ENCODE peak calls at places on chromosome 3, in eight cellular contexts. U is kidney, N is Calu3, I is neural progenitor cell, P is cardiac muscle cell, S is astrocyte of the spinal cord, T is thyroid gland, R is mucosa of descending colon. J is an unnamed sample.

GRCh38 chr3:36907911-36908646 is 36.8 kb downstream of the TRANK1 start:
- DNase-seq in U (peak), N (peak), I (no peak), P (peak), S (peak), T (peak), R (peak), J (peak)

GRCh38 chr3:52707585-52707984 is 1.7 kb downstream of the SPCS1 start:
- DNase-seq in U (no peak), N (no peak), I (no peak), P (no peak), S (no peak), T (no peak), R (no peak), J (no peak)

GRCh38 chr3:52317601-52318000 is 1.5 kb downstream of the DNAH1 start:
- DNase-seq in U (peak), N (no peak), I (peak), P (peak), S (peak), T (peak), R (peak), J (peak)

GRCh38 chr3:9347086-9347485 is 15.8 kb upstream of the THUMPD3 start:
- DNase-seq in U (no peak), N (no peak), I (no peak), P (no peak), S (peak), T (no peak), R (no peak), J (no peak)

GRCh38 chr3:23202203-23202920 is 765 bp upstream of the UBE2E2 start:
- DNase-seq in U (no peak), N (no peak), I (no peak), P (peak), S (peak), T (no peak), R (no peak), J (peak)

GRCh38 chr3:67765575-67765974 is 111.2 kb upstream of the SUCLG2 start:
- DNase-seq in U (no peak), N (no peak), I (no peak), P (no peak), S (no peak), T (no peak), R (no peak), J (no peak)

GRCh38 chr3:129992781-129993180 is 18.3 kb downstream of the TRH start:
- DNase-seq in U (no peak), N (peak), I (peak), P (peak), S (no peak), T (no peak), R (no peak), J (no peak)

GRCh38 chr3:43773273-43774104 is 82.8 kb downstream of the ABHD5 start:
- DNase-seq in U (no peak), N (no peak), I (peak), P (no peak), S (no peak), T (peak), R (no peak), J (peak)

GRCh38 chr3:145272684-145273083 is 888.3 kb downstream of the PLOD2 start:
- DNase-seq in U (no peak), N (no peak), I (no peak), P (peak), S (no peak), T (no peak), R (no peak), J (no peak)

GRCh38 chr3:167732313-167733065 is 2.2 kb downstream of the PDCD10 start:
- DNase-seq in U (no peak), N (no peak), I (no peak), P (no peak), S (no peak), T (no peak), R (no peak), J (no peak)

GRCh38 chr3:85576091-85576690 is 617.4 kb downstream of the CADM2 start:
- DNase-seq in U (no peak), N (peak), I (peak), P (peak), S (peak), T (peak), R (peak), J (peak)

GRCh38 chr3:183542355-183542754 is 13.2 kb downstream of the KLHL6 start:
- DNase-seq in U (no peak), N (no peak), I (no peak), P (no peak), S (no peak), T (no peak), R (no peak), J (no peak)

GRCh38 chr3:131806736-131807135 is 228.1 kb downstream of the CPNE4 start:
- DNase-seq in U (no peak), N (no peak), I (no peak), P (no peak), S (no peak), T (no peak), R (no peak), J (no peak)

GRCh38 chr3:43286886-43287301 is 554 bp downstream of the SNRK start:
- DNase-seq in U (no peak), N (peak), I (peak), P (no peak), S (no peak), T (no peak), R (peak), J (no peak)

GRCh38 chr3:53940651-53941050 is 49.0 kb upstream of the SELENOK start:
- DNase-seq in U (no peak), N (no peak), I (no peak), P (peak), S (no peak), T (no peak), R (no peak), J (no peak)

GRCh38 chr3:28013864-28014473 is 227.4 kb upstream of the CMC1 start:
- DNase-seq in U (no peak), N (no peak), I (no peak), P (no peak), S (no peak), T (no peak), R (no peak), J (no peak)

GRCh38 chr3:132396255-132396654 is 21.0 kb upstream of the DNAJC13 start:
- DNase-seq in U (peak), N (no peak), I (no peak), P (no peak), S (no peak), T (no peak), R (no peak), J (no peak)

GRCh38 chr3:46764206-46764605 is 46.5 kb upstream of the PRSS50 start:
- DNase-seq in U (no peak), N (no peak), I (no peak), P (no peak), S (no peak), T (no peak), R (no peak), J (no peak)

DNA sequence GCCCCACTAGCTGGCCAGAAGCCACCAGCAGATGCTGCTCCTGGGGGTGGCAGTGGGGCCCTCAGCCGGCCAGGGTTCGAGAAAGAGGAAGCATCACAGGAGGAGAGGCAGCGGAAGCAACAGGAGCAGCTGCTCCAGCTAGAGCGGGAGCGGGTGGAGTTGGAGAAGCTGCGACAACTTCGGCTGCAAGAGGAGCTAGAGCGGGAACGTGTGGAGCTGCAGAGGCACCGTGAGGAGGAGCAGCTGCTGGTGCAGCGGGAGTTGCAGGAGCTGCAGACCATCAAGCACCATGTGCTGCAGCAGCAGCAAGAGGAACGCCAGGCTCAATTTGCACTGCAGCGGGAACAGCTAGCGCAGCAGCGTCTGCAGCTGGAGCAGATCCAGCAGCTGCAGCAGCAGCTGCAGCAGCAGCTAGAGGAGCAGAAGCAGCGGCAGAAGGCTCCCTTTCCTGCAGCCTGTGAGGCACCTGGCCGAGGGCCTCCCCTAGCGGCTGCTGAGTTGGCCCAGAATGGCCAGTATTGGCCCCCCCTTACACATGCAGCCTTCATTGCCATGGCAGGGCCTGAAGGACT is 17.5 kb upstream of the APEH start:
- DNase-seq in U (no peak), N (no peak), I (peak), P (peak), S (no peak), T (no peak), R (no peak), J (no peak)
- TF ChIP-seq CTCF in U (no peak), N (no peak), I (peak), P (peak), S (peak), T (no peak), R (no peak), J (no peak)

GRCh38 chr3:11226042-11226370 is 46.2 kb upstream of the ATG7 start:
- DNase-seq in U (peak), N (peak), I (no peak), P (no peak), S (no peak), T (no peak), R (peak), J (no peak)

GRCh38 chr3:11224870-11225251 is 47.3 kb upstream of the ATG7 start:
- DNase-seq in U (no peak), N (no peak), I (no peak), P (no peak), S (no peak), T (no peak), R (no peak), J (no peak)

GRCh38 chr3:11220230-11220629 is 52.0 kb upstream of the ATG7 start:
- DNase-seq in U (peak), N (no peak), I (peak), P (no peak), S (no peak), T (no peak), R (no peak), J (no peak)

GRCh38 chr3:11224010-11224409 is 48.2 kb upstream of the ATG7 start:
- DNase-seq in U (no peak), N (no peak), I (no peak), P (no peak), S (no peak), T (no peak), R (no peak), J (no peak)

GRCh38 chr3:11221818-11222217 is 50.4 kb upstream of the ATG7 start:
- DNase-seq in U (no peak), N (no peak), I (no peak), P (no peak), S (no peak), T (no peak), R (no peak), J (no peak)
- TF ChIP-seq CTCF in U (no peak), N (no peak), I (no peak), P (no peak), S (peak), T (no peak), R (no peak), J (no peak)

GRCh38 chr3:123876858-123877257 is 7.3 kb downstream of the MYLK start:
- DNase-seq in U (no peak), N (no peak), I (no peak), P (no peak), S (no peak), T (no peak), R (no peak), J (no peak)
- TF ChIP-seq CTCF in U (no peak), N (no peak), I (peak), P (peak), S (no peak), T (no peak), R (no peak), J (peak)

DNA sequence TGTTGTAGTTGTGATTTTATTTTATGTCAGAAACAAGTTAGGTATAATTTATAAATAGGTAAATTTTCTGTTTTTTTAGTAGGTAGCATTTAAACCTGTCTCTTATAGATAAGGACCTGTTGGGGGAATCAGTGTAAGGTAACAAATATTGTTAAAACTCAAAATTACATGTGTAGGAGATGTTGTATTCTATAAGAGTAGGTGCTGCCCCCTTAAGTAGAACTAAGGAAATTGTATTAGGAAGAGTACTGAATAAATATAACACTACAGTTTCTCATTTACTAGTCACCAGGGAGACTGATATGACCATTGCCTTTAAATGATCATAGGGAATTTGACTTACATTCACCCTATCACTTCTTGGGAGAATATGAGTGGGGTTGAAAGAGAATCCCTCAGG is 31.2 kb downstream of the SLC25A36 start:
- DNase-seq in U (no peak), N (no peak), I (no peak), P (peak), S (peak), T (no peak), R (no peak), J (no peak)
- TF ChIP-seq CTCF in U (no peak), N (peak), I (peak), P (peak), S (peak), T (no peak), R (no peak), J (peak)

J was measured in heart right ventricle.